ENCODE peak calls at places on chromosomes 13 and 19, in ten cellular contexts. Y is HepG2; C is coronary artery; D is AG09309; N is naive thymus-derived CD4-positive, alpha-beta T cell; L is lung; A is CD8-positive, alpha-beta memory T cell; G is A549; M is epithelial cell of esophagus; B is foreskin fibroblast. X is an unnamed sample.

GRCh38 chr13:113648218-113648615 is 9.8 kb downstream of the ATP4B start:
- DNase-seq in Y (no peak), C (peak; percentile 28), D (no peak), N (no peak), L (no peak), A (no peak), G (no peak), M (no peak), B (no peak), X (no peak)

GRCh38 chr19:662207-662961 is 630 bp downstream of the RNF126 start:
- DNase-seq in Y (peak; percentile 52), C (no peak), D (no peak), N (peak; percentile 72), L (no peak), A (peak; percentile 72), G (peak; percentile 46), M (peak; percentile 61), B (no peak), X (peak; percentile 55)

GRCh38 chr19:46271488-46272197 is 25.2 kb upstream of the HIF3A start:
- DNase-seq in Y (no peak), C (no peak), D (peak; percentile 40), N (no peak), L (no peak), A (no peak), G (peak; percentile 87), M (peak; percentile 66), B (peak; percentile 24), X (no peak)

GRCh38 chr19:45074744-45075143 is 1.5 kb downstream of the ZNF296 start:
- DNase-seq in Y (no peak), C (no peak), D (no peak), N (no peak), L (no peak), A (no peak), G (no peak), M (no peak), B (no peak), X (no peak)

GRCh38 chr13:37476874-37477273 is 121.7 kb downstream of the POSTN start:
- DNase-seq in Y (no peak), C (no peak), D (no peak), N (no peak), L (no peak), A (no peak), G (no peak), M (peak; percentile 73), B (peak; percentile 56), X (no peak)

GRCh38 chr19:45160870-45161714 is at the start of gene NKPD1:
- DNase-seq in Y (no peak), C (no peak), D (no peak), N (no peak), L (peak; percentile 69), A (no peak), G (no peak), M (peak; percentile 76), B (no peak), X (no peak)

GRCh38 chr13:32585625-32586021 is 629 bp upstream of the PDS5B start:
- DNase-seq in Y (no peak), C (no peak), D (no peak), N (peak; percentile 17), L (no peak), A (no peak), G (no peak), M (no peak), B (no peak), X (no peak)

GRCh38 chr13:83709751-83710515 is 172.3 kb downstream of the SLITRK1 start:
- DNase-seq in Y (no peak), C (no peak), D (no peak), N (no peak), L (no peak), A (no peak), G (no peak), M (peak; percentile 80), B (no peak), X (no peak)

GRCh38 chr13:113657851-113658741 is at the start of gene ATP4B:
- DNase-seq in Y (no peak), C (peak; percentile 52), D (no peak), N (no peak), L (no peak), A (no peak), G (no peak), M (no peak), B (no peak), X (no peak)

GRCh38 chr19:38583219-38583984 is 34.4 kb downstream of the MAP4K1 start:
- DNase-seq in Y (no peak), C (no peak), D (no peak), N (no peak), L (no peak), A (no peak), G (no peak), M (no peak), B (no peak), X (no peak)

GRCh38 chr13:106612688-106613087 is 44.8 kb upstream of the ARGLU1 start:
- DNase-seq in Y (no peak), C (no peak), D (no peak), N (no peak), L (peak; percentile 67), A (no peak), G (no peak), M (peak; percentile 42), B (peak; percentile 62), X (no peak)

GRCh38 chr13:44906758-44907157 is 82.5 kb downstream of the NUFIP1 start:
- DNase-seq in Y (no peak), C (no peak), D (peak; percentile 46), N (no peak), L (no peak), A (no peak), G (no peak), M (no peak), B (peak; percentile 57), X (no peak)

GRCh38 chr13:71524245-71525002 is 342.6 kb downstream of the DACH1 start:
- DNase-seq in Y (no peak), C (no peak), D (no peak), N (no peak), L (no peak), A (no peak), G (no peak), M (no peak), B (no peak), X (no peak)

GRCh38 chr13:71522976-71523517 is 344.0 kb downstream of the DACH1 start:
- DNase-seq in Y (no peak), C (no peak), D (no peak), N (no peak), L (no peak), A (no peak), G (no peak), M (no peak), B (no peak), X (no peak)

DNA sequence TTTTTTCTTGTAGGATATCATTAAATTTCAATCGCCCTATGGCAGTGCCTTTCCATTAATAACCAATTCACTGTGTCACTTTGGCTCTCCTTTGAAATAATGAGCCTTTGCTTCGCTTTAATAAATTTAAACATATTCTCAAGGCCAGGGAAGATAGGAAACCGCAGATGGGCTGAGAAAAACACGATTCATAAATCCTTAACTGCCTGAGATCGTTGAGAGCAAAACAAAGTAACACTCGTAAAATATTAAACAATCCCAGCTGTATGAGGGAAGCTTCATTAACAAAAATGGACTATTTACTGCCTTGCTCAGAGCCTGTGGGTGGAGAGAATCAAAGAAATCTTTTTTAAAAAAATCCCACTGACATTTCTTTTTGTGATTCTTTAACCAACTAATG is 342.0 kb downstream of the DACH1 start:
- DNase-seq in Y (no peak), C (no peak), D (no peak), N (no peak), L (no peak), A (no peak), G (no peak), M (no peak), B (no peak), X (no peak)
- H3K4me3 ChIP-seq in Y (no peak overlapping the region), C (no peak overlapping the region), D (no peak overlapping the region), N (no peak overlapping the region), L (no peak overlapping the region), A (no peak overlapping the region), G (no peak overlapping the region), M (no peak overlapping the region), B (peak overlapping the region; percentile 24), X (no peak overlapping the region)

GRCh38 chr13:77674802-77675201 is 22.7 kb upstream of the SLAIN1 start:
- DNase-seq in Y (no peak), C (no peak), D (no peak), N (no peak), L (no peak), A (no peak), G (no peak), M (no peak), B (no peak), X (no peak)
- H3K4me3 ChIP-seq in Y (no peak overlapping the region), C (no peak overlapping the region), D (no peak overlapping the region), N (no peak overlapping the region), L (no peak overlapping the region), A (no peak overlapping the region), G (no peak overlapping the region), M (no peak overlapping the region), B (no peak overlapping the region), X (no peak overlapping the region)

GRCh38 chr19:40688294-40688693 is 2.2 kb downstream of the NUMBL start:
- DNase-seq in Y (no peak), C (no peak), D (no peak), N (no peak), L (no peak), A (no peak), G (no peak), M (no peak), B (no peak), X (no peak)

GRCh38 chr19:40687525-40688016 is 2.9 kb downstream of the NUMBL start:
- DNase-seq in Y (no peak), C (peak; percentile 94), D (no peak), N (no peak), L (peak; percentile 61), A (no peak), G (peak; percentile 73), M (peak; percentile 55), B (peak; percentile 84), X (no peak)

GRCh38 chr19:40690050-40690698 is at the start of gene NUMBL:
- DNase-seq in Y (no peak), C (no peak), D (no peak), N (no peak), L (no peak), A (no peak), G (no peak), M (no peak), B (no peak), X (no peak)

GRCh38 chr19:40689339-40690049 is 957 bp downstream of the NUMBL start:
- DNase-seq in Y (no peak), C (no peak), D (no peak), N (peak; percentile 24), L (no peak), A (no peak), G (no peak), M (peak; percentile 25), B (no peak), X (peak; percentile 39)

GRCh38 chr19:40688987-40689338 is 1.5 kb downstream of the NUMBL start:
- DNase-seq in Y (no peak), C (no peak), D (no peak), N (no peak), L (no peak), A (no peak), G (no peak), M (no peak), B (no peak), X (no peak)
- H3K4me3 ChIP-seq in Y (no peak overlapping the region), C (peak overlapping the region; percentile 91), D (peak overlapping the region; percentile 86), N (no peak overlapping the region), L (no peak overlapping the region), A (no peak overlapping the region), G (peak overlapping the region; percentile 73), M (peak overlapping the region; percentile 58), B (peak overlapping the region; percentile 79), X (no peak overlapping the region)

DNA sequence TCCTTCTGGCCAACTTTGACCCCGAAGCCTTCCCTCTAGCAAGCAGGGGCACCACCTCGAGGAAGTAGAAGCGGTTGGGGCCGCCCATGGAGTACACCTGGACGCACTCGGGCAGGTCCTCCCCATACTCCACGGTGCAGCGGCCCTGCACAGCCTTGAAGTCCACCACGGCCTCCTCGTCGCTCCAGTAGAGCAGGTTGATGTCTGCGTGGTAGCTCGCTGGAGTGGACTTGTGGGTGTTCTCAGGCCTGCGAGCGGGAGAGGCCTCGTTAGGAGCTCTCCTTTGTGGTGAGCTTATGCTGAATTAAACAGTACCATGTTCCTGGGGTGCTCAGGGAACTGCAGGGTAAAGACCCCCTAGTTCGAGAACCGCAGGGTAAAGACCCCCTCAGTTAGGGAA is 22.3 kb upstream of the EIF3G start:
- DNase-seq in Y (no peak), C (no peak), D (no peak), N (no peak), L (no peak), A (no peak), G (no peak), M (no peak), B (no peak), X (no peak)
- H3K4me3 ChIP-seq in Y (no peak overlapping the region), C (no peak overlapping the region), D (no peak overlapping the region), N (peak overlapping the region; percentile 16), L (no peak overlapping the region), A (peak overlapping the region; percentile 49), G (no peak overlapping the region), M (no peak overlapping the region), B (no peak overlapping the region), X (no peak overlapping the region)